ENCODE peak calls at places on chromosomes 3 and 15, in eight cellular contexts. A is mucosa of gallbladder; C is MG63; Z is activated naive CD4-positive, alpha-beta T cell; K is activated CD8-positive, alpha-beta memory T cell treated with anti-CD3 and anti-CD28 coated beads, Interleukin-2, amount 50 U/mL, for 48 hours; F is HFF-Myc; I is HEK293T; N is cerebellum. J is an unnamed sample.

GRCh38 chr3:42911551-42911950 is 5.6 kb downstream of the ZNF662 start:
- DNase-seq in A (no peak), C (no peak), Z (no peak), K (no peak), F (no peak), I (no peak), N (no peak), J (no peak)

GRCh38 chr3:53026423-53027162 is 19.3 kb downstream of the SFMBT1 start:
- DNase-seq in A (no peak), C (no peak), Z (no peak), K (no peak), F (no peak), I (no peak), N (no peak), J (no peak)

GRCh38 chr3:120634539-120634938 is 38.4 kb downstream of the NDUFB4 start:
- DNase-seq in A (no peak), C (no peak), Z (no peak), K (no peak), F (no peak), I (no peak), N (no peak), J (no peak)

GRCh38 chr15:44128443-44128842 is 66.6 kb downstream of the FRMD5 start:
- DNase-seq in A (no peak), C (no peak), Z (no peak), K (no peak), F (no peak), I (no peak), N (no peak), J (no peak)

GRCh38 chr3:39378092-39378491 is 5.1 kb upstream of the SLC25A38 start:
- DNase-seq in A (peak), C (peak), Z (no peak), K (no peak), F (no peak), I (peak), N (peak), J (peak)

GRCh38 chr3:107063351-107063750 is 313.9 kb upstream of the CCDC54 start:
- DNase-seq in A (no peak), C (no peak), Z (no peak), K (no peak), F (no peak), I (no peak), N (no peak), J (no peak)

GRCh38 chr15:57560976-57561711 is 30.6 kb upstream of the MYZAP start:
- DNase-seq in A (peak), C (peak), Z (peak), K (peak), F (peak), I (peak), N (peak), J (peak)

GRCh38 chr3:37367436-37367835 is 193.1 kb upstream of the LRRFIP2 start:
- DNase-seq in A (no peak), C (no peak), Z (no peak), K (no peak), F (no peak), I (no peak), N (no peak), J (no peak)

GRCh38 chr3:164393171-164393570 is 685.1 kb downstream of the SI start:
- DNase-seq in A (no peak), C (no peak), Z (no peak), K (no peak), F (no peak), I (no peak), N (no peak), J (no peak)

GRCh38 chr3:156957715-156958114 is 131.6 kb downstream of the LEKR1 start:
- DNase-seq in A (no peak), C (no peak), Z (no peak), K (no peak), F (no peak), I (no peak), N (no peak), J (no peak)

GRCh38 chr15:95626501-95627361 is 703.8 kb upstream of the NR2F2 start:
- DNase-seq in A (no peak), C (no peak), Z (no peak), K (no peak), F (peak), I (peak), N (no peak), J (no peak)

GRCh38 chr15:75153084-75153483 is 48.6 kb upstream of the C15orf39 start:
- DNase-seq in A (no peak), C (no peak), Z (no peak), K (no peak), F (peak), I (peak), N (no peak), J (peak)

GRCh38 chr15:61479601-61480000 is 250.5 kb upstream of the RORA start:
- DNase-seq in A (no peak), C (no peak), Z (no peak), K (no peak), F (no peak), I (no peak), N (no peak), J (no peak)

GRCh38 chr3:160012108-160012507 is 23.5 kb downstream of the IL12A start:
- DNase-seq in A (no peak), C (no peak), Z (no peak), K (no peak), F (no peak), I (no peak), N (no peak), J (no peak)

GRCh38 chr3:72060447-72061034 is 275.6 kb upstream of the PROK2 start:
- DNase-seq in A (no peak), C (no peak), Z (no peak), K (no peak), F (no peak), I (no peak), N (no peak), J (no peak)

J was measured in G401.